ENCODE peak calls at places on chromosomes 2 and 18, in ten cellular contexts. One of them, this sample, is unnamed. For H3K36me3, the result is how much of the 10 kb centered on the place peaks cover.

GRCh38 chr2:81225756-81226155 is 921.2 kb upstream of the LRRTM1 start:
- DNase-seq in psoas muscle: no peak
- DNase-seq in SJSA1: no peak
- DNase-seq in brain microvascular endothelial cell: no peak
- DNase-seq in colonic mucosa: no peak
- DNase-seq in CD8-positive, alpha-beta memory T cell: no peak
- DNase-seq in stomach: no peak
- DNase-seq in prostate gland: no peak
- DNase-seq in sigmoid colon: no peak
- DNase-seq in IMR-90: no peak
- DNase-seq in this sample: no peak

GRCh38 chr2:145007673-145008263 is 487.8 kb upstream of the ZEB2 start:
- DNase-seq in SJSA1: no peak
- DNase-seq in psoas muscle: peak
- DNase-seq in colonic mucosa: no peak
- DNase-seq in CD8-positive, alpha-beta memory T cell: no peak
- DNase-seq in sigmoid colon: no peak
- DNase-seq in prostate gland: no peak
- DNase-seq in stomach: no peak
- DNase-seq in brain microvascular endothelial cell: peak
- DNase-seq in IMR-90: peak
- DNase-seq in this sample: peak

GRCh38 chr18:55400590-55401274 is 187.3 kb downstream of the TCF4 start:
- DNase-seq in SJSA1: peak
- DNase-seq in IMR-90: peak
- DNase-seq in prostate gland: no peak
- DNase-seq in psoas muscle: no peak
- DNase-seq in brain microvascular endothelial cell: no peak
- DNase-seq in stomach: no peak
- DNase-seq in sigmoid colon: no peak
- DNase-seq in colonic mucosa: no peak
- DNase-seq in CD8-positive, alpha-beta memory T cell: no peak
- DNase-seq in this sample: no peak

GRCh38 chr18:10006261-10006903 is 92.6 kb downstream of the VAPA start:
- DNase-seq in IMR-90: peak
- DNase-seq in colonic mucosa: no peak
- DNase-seq in prostate gland: no peak
- DNase-seq in stomach: no peak
- DNase-seq in brain microvascular endothelial cell: no peak
- DNase-seq in psoas muscle: no peak
- DNase-seq in sigmoid colon: peak
- DNase-seq in CD8-positive, alpha-beta memory T cell: no peak
- DNase-seq in SJSA1: no peak
- DNase-seq in this sample: no peak

GRCh38 chr2:33531345-33532059 is 55.1 kb downstream of the RASGRP3 start:
- DNase-seq in IMR-90: peak
- DNase-seq in brain microvascular endothelial cell: peak
- DNase-seq in prostate gland: no peak
- DNase-seq in stomach: no peak
- DNase-seq in psoas muscle: peak
- DNase-seq in SJSA1: no peak
- DNase-seq in colonic mucosa: no peak
- DNase-seq in sigmoid colon: no peak
- DNase-seq in CD8-positive, alpha-beta memory T cell: no peak
- DNase-seq in this sample: no peak

GRCh38 chr2:64361151-64361938 is 92.6 kb upstream of the LGALSL start:
- DNase-seq in IMR-90: no peak
- DNase-seq in stomach: no peak
- DNase-seq in colonic mucosa: no peak
- DNase-seq in prostate gland: no peak
- DNase-seq in brain microvascular endothelial cell: no peak
- DNase-seq in CD8-positive, alpha-beta memory T cell: no peak
- DNase-seq in SJSA1: no peak
- DNase-seq in psoas muscle: no peak
- DNase-seq in sigmoid colon: no peak
- DNase-seq in this sample: no peak

GRCh38 chr2:201260302-201260800 is at the start of gene CASP8:
- DNase-seq in SJSA1: no peak
- DNase-seq in sigmoid colon: no peak
- DNase-seq in prostate gland: no peak
- DNase-seq in psoas muscle: no peak
- DNase-seq in colonic mucosa: no peak
- DNase-seq in brain microvascular endothelial cell: peak
- DNase-seq in IMR-90: peak
- DNase-seq in CD8-positive, alpha-beta memory T cell: peak
- DNase-seq in stomach: peak
- DNase-seq in this sample: peak

GRCh38 chr2:61763605-61764034 is 90.2 kb downstream of the FAM161A start:
- DNase-seq in CD8-positive, alpha-beta memory T cell: no peak
- DNase-seq in colonic mucosa: peak
- DNase-seq in stomach: peak
- DNase-seq in brain microvascular endothelial cell: peak
- DNase-seq in SJSA1: no peak
- DNase-seq in sigmoid colon: peak
- DNase-seq in psoas muscle: peak
- DNase-seq in IMR-90: peak
- DNase-seq in prostate gland: peak
- DNase-seq in this sample: peak

GRCh38 chr18:9419956-9420631 is 55.2 kb upstream of the RALBP1 start:
- DNase-seq in SJSA1: no peak
- DNase-seq in CD8-positive, alpha-beta memory T cell: no peak
- DNase-seq in IMR-90: peak
- DNase-seq in sigmoid colon: peak
- DNase-seq in prostate gland: no peak
- DNase-seq in stomach: no peak
- DNase-seq in psoas muscle: no peak
- DNase-seq in brain microvascular endothelial cell: peak
- DNase-seq in colonic mucosa: no peak
- DNase-seq in this sample: no peak

GRCh38 chr2:15947431-15947830 is 7.1 kb downstream of the MYCN start:
- DNase-seq in brain microvascular endothelial cell: no peak
- DNase-seq in CD8-positive, alpha-beta memory T cell: no peak
- DNase-seq in psoas muscle: no peak
- DNase-seq in IMR-90: no peak
- DNase-seq in stomach: no peak
- DNase-seq in colonic mucosa: no peak
- DNase-seq in SJSA1: no peak
- DNase-seq in sigmoid colon: no peak
- DNase-seq in prostate gland: no peak
- DNase-seq in this sample: no peak
- H3K36me3 ChIP-seq in brain microvascular endothelial cell: under half
- H3K36me3 ChIP-seq in CD8-positive, alpha-beta memory T cell: under half
- H3K36me3 ChIP-seq in psoas muscle: under half
- H3K36me3 ChIP-seq in IMR-90: under half
- H3K36me3 ChIP-seq in stomach: under half
- H3K36me3 ChIP-seq in colonic mucosa: under half
- H3K36me3 ChIP-seq in SJSA1: under half
- H3K36me3 ChIP-seq in sigmoid colon: under half
- H3K36me3 ChIP-seq in prostate gland: under half
- H3K36me3 ChIP-seq in this sample: under half

GRCh38 chr18:3251963-3252277 is 4.3 kb downstream of the MYL12A start:
- DNase-seq in psoas muscle: no peak
- DNase-seq in IMR-90: peak
- DNase-seq in CD8-positive, alpha-beta memory T cell: no peak
- DNase-seq in prostate gland: no peak
- DNase-seq in stomach: no peak
- DNase-seq in brain microvascular endothelial cell: no peak
- DNase-seq in SJSA1: peak
- DNase-seq in sigmoid colon: no peak
- DNase-seq in colonic mucosa: no peak
- DNase-seq in this sample: no peak
- H3K36me3 ChIP-seq in psoas muscle: under half
- H3K36me3 ChIP-seq in IMR-90: under half
- H3K36me3 ChIP-seq in CD8-positive, alpha-beta memory T cell: under half
- H3K36me3 ChIP-seq in prostate gland: under half
- H3K36me3 ChIP-seq in stomach: under half
- H3K36me3 ChIP-seq in brain microvascular endothelial cell: half or more
- H3K36me3 ChIP-seq in SJSA1: half or more
- H3K36me3 ChIP-seq in sigmoid colon: under half
- H3K36me3 ChIP-seq in colonic mucosa: under half
- H3K36me3 ChIP-seq in this sample: under half

GRCh38 chr2:7029291-7030059 is 112.3 kb downstream of the RNF144A start:
- DNase-seq in prostate gland: no peak
- DNase-seq in CD8-positive, alpha-beta memory T cell: no peak
- DNase-seq in colonic mucosa: no peak
- DNase-seq in IMR-90: no peak
- DNase-seq in stomach: no peak
- DNase-seq in psoas muscle: no peak
- DNase-seq in brain microvascular endothelial cell: no peak
- DNase-seq in SJSA1: no peak
- DNase-seq in sigmoid colon: peak
- DNase-seq in this sample: no peak

GRCh38 chr2:7028846-7029245 is 111.6 kb downstream of the RNF144A start:
- DNase-seq in SJSA1: no peak
- DNase-seq in IMR-90: no peak
- DNase-seq in stomach: no peak
- DNase-seq in colonic mucosa: no peak
- DNase-seq in brain microvascular endothelial cell: no peak
- DNase-seq in psoas muscle: no peak
- DNase-seq in sigmoid colon: peak
- DNase-seq in CD8-positive, alpha-beta memory T cell: no peak
- DNase-seq in prostate gland: no peak
- DNase-seq in this sample: no peak

GRCh38 chr2:7027436-7027835 is 110.2 kb downstream of the RNF144A start:
- DNase-seq in SJSA1: no peak
- DNase-seq in stomach: no peak
- DNase-seq in CD8-positive, alpha-beta memory T cell: no peak
- DNase-seq in brain microvascular endothelial cell: no peak
- DNase-seq in sigmoid colon: peak
- DNase-seq in psoas muscle: no peak
- DNase-seq in colonic mucosa: no peak
- DNase-seq in prostate gland: no peak
- DNase-seq in IMR-90: no peak
- DNase-seq in this sample: no peak

GRCh38 chr2:7026740-7027139 is 109.5 kb downstream of the RNF144A start:
- DNase-seq in psoas muscle: no peak
- DNase-seq in colonic mucosa: no peak
- DNase-seq in SJSA1: no peak
- DNase-seq in IMR-90: no peak
- DNase-seq in brain microvascular endothelial cell: no peak
- DNase-seq in prostate gland: no peak
- DNase-seq in CD8-positive, alpha-beta memory T cell: no peak
- DNase-seq in stomach: no peak
- DNase-seq in sigmoid colon: peak
- DNase-seq in this sample: peak

GRCh38 chr2:7027961-7028655 is 110.9 kb downstream of the RNF144A start:
- DNase-seq in colonic mucosa: no peak
- DNase-seq in stomach: no peak
- DNase-seq in psoas muscle: no peak
- DNase-seq in CD8-positive, alpha-beta memory T cell: no peak
- DNase-seq in brain microvascular endothelial cell: no peak
- DNase-seq in SJSA1: no peak
- DNase-seq in prostate gland: no peak
- DNase-seq in IMR-90: no peak
- DNase-seq in sigmoid colon: peak
- DNase-seq in this sample: no peak
- H3K36me3 ChIP-seq in colonic mucosa: under half
- H3K36me3 ChIP-seq in stomach: under half
- H3K36me3 ChIP-seq in psoas muscle: under half
- H3K36me3 ChIP-seq in CD8-positive, alpha-beta memory T cell: under half
- H3K36me3 ChIP-seq in brain microvascular endothelial cell: under half
- H3K36me3 ChIP-seq in SJSA1: under half
- H3K36me3 ChIP-seq in prostate gland: under half
- H3K36me3 ChIP-seq in IMR-90: under half
- H3K36me3 ChIP-seq in sigmoid colon: under half
- H3K36me3 ChIP-seq in this sample: under half

DNA sequence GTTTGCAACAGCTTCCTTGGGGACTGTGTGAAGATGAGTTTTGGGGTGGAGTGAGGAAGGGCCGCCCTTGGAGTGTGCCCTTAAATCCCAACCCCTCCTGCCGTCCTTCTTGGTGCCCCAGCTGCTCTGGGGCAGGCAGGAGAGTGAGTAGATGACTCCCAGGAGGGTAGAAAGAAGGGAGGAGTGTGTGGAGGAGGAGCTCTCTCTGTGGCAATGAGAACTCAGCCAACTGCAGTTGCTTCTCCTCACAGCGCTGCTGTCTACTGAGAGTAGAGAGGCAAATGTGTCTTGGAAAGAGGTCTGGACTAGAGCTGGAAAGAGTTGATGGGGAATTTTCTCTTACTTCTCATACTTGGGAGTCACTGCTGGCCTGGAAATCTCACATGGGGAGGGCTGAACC is 21.8 kb upstream of the SIX2 start:
- DNase-seq in IMR-90: no peak
- DNase-seq in brain microvascular endothelial cell: no peak
- DNase-seq in CD8-positive, alpha-beta memory T cell: no peak
- DNase-seq in stomach: no peak
- DNase-seq in sigmoid colon: no peak
- DNase-seq in psoas muscle: no peak
- DNase-seq in prostate gland: no peak
- DNase-seq in colonic mucosa: no peak
- DNase-seq in SJSA1: no peak
- DNase-seq in this sample: no peak
- H3K36me3 ChIP-seq in IMR-90: under half
- H3K36me3 ChIP-seq in brain microvascular endothelial cell: under half
- H3K36me3 ChIP-seq in CD8-positive, alpha-beta memory T cell: under half
- H3K36me3 ChIP-seq in stomach: under half
- H3K36me3 ChIP-seq in sigmoid colon: under half
- H3K36me3 ChIP-seq in psoas muscle: under half
- H3K36me3 ChIP-seq in prostate gland: under half
- H3K36me3 ChIP-seq in colonic mucosa: under half
- H3K36me3 ChIP-seq in SJSA1: under half
- H3K36me3 ChIP-seq in this sample: under half

GRCh38 chr2:127479219-127479825 is 47.0 kb downstream of the IWS1 start:
- DNase-seq in CD8-positive, alpha-beta memory T cell: no peak
- DNase-seq in sigmoid colon: no peak
- DNase-seq in psoas muscle: no peak
- DNase-seq in SJSA1: peak
- DNase-seq in colonic mucosa: no peak
- DNase-seq in IMR-90: peak
- DNase-seq in stomach: no peak
- DNase-seq in prostate gland: no peak
- DNase-seq in brain microvascular endothelial cell: peak
- DNase-seq in this sample: no peak
- H3K36me3 ChIP-seq in CD8-positive, alpha-beta memory T cell: under half
- H3K36me3 ChIP-seq in sigmoid colon: under half
- H3K36me3 ChIP-seq in psoas muscle: under half
- H3K36me3 ChIP-seq in SJSA1: under half
- H3K36me3 ChIP-seq in colonic mucosa: under half
- H3K36me3 ChIP-seq in IMR-90: under half
- H3K36me3 ChIP-seq in stomach: under half
- H3K36me3 ChIP-seq in prostate gland: under half
- H3K36me3 ChIP-seq in brain microvascular endothelial cell: under half
- H3K36me3 ChIP-seq in this sample: under half

DNA sequence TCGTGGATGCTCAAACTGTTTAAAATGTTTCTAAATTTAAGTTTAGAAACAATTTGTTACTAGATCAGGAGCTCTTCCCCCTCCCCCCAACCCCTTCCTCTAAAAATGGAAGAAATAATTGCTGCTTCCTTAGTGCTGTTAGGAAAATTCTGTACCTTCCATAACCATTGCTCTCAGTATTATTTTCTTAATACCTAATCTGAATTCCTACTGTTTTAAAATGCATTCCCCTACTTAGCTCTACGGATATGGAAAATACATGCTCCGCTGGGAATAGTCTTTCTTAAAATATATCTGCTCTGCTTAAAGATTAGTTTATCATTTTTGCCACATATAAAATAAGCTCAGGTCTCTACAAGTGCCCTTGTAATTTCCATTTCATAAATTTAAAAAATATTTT is 215.2 kb downstream of the TGIF1 start:
- DNase-seq in prostate gland: no peak
- DNase-seq in IMR-90: no peak
- DNase-seq in sigmoid colon: no peak
- DNase-seq in SJSA1: no peak
- DNase-seq in CD8-positive, alpha-beta memory T cell: no peak
- DNase-seq in psoas muscle: no peak
- DNase-seq in colonic mucosa: no peak
- DNase-seq in stomach: no peak
- DNase-seq in brain microvascular endothelial cell: no peak
- DNase-seq in this sample: no peak
- H3K36me3 ChIP-seq in prostate gland: under half
- H3K36me3 ChIP-seq in IMR-90: under half
- H3K36me3 ChIP-seq in sigmoid colon: under half
- H3K36me3 ChIP-seq in SJSA1: under half
- H3K36me3 ChIP-seq in CD8-positive, alpha-beta memory T cell: under half
- H3K36me3 ChIP-seq in psoas muscle: under half
- H3K36me3 ChIP-seq in colonic mucosa: under half
- H3K36me3 ChIP-seq in stomach: under half
- H3K36me3 ChIP-seq in brain microvascular endothelial cell: under half
- H3K36me3 ChIP-seq in this sample: under half

This sample was measured in uterus.